ENCODE peak calls at places on chromosomes 3 and 15, in eight cellular contexts. P is body of pancreas, E is Panc1, D is neuronal stem cell, W is astrocyte, U is tibial artery, N is adrenal gland, H is GM23248. B is an unnamed sample. For H3K4me1 and H3K36me3, the result is how much of the 10 kb centered on the place peaks cover.

GRCh38 chr15:67820992-67821783 is 4.1 kb upstream of the SKOR1 start:
- DNase-seq in P (peak), E (no peak), D (no peak), W (peak), U (peak), N (peak), H (peak), B (peak)

GRCh38 chr3:54653456-54654195 is 274.2 kb downstream of the LRTM1 start:
- DNase-seq in P (no peak), E (no peak), D (no peak), W (no peak), U (no peak), N (no peak), H (no peak), B (no peak)

GRCh38 chr3:140942221-140943104 is 827 bp downstream of the SLC25A36 start:
- DNase-seq in P (peak), E (no peak), D (peak), W (peak), U (peak), N (peak), H (peak), B (peak)

GRCh38 chr15:31221936-31222515 is 104.6 kb upstream of the KLF13 start:
- DNase-seq in P (no peak), E (no peak), D (no peak), W (no peak), U (no peak), N (no peak), H (no peak), B (no peak)

GRCh38 chr15:51129513-51130197 is 34.9 kb upstream of the TNFAIP8L3 start:
- DNase-seq in P (no peak), E (no peak), D (no peak), W (no peak), U (no peak), N (no peak), H (no peak), B (no peak)

GRCh38 chr3:39638286-39638685 is 170.8 kb downstream of the MOBP start:
- DNase-seq in P (no peak), E (no peak), D (no peak), W (no peak), U (no peak), N (no peak), H (no peak), B (no peak)

GRCh38 chr3:105066106-105066839 is 300.4 kb upstream of the ALCAM start:
- DNase-seq in P (no peak), E (no peak), D (no peak), W (peak), U (no peak), N (no peak), H (no peak), B (no peak)

GRCh38 chr3:24734019-24734418 is 239.4 kb upstream of the THRB start:
- DNase-seq in P (no peak), E (no peak), D (no peak), W (no peak), U (no peak), N (no peak), H (no peak), B (no peak)

GRCh38 chr3:111577798-111578685 is 17.1 kb downstream of the ZBED2 start:
- DNase-seq in P (no peak), E (no peak), D (no peak), W (peak), U (no peak), N (no peak), H (peak), B (no peak)

GRCh38 chr3:22269827-22270226 is 518.8 kb upstream of the ZNF385D start:
- DNase-seq in P (peak), E (no peak), D (no peak), W (peak), U (peak), N (peak), H (peak), B (peak)

GRCh38 chr3:181052256-181052655 is 62.7 kb upstream of the DNAJC19 start:
- DNase-seq in P (no peak), E (no peak), D (no peak), W (peak), U (no peak), N (no peak), H (no peak), B (no peak)

GRCh38 chr15:76533995-76534394 is 197.4 kb downstream of the ISL2 start:
- DNase-seq in P (no peak), E (no peak), D (no peak), W (peak), U (no peak), N (no peak), H (no peak), B (no peak)

GRCh38 chr15:55789066-55789660 is 46.2 kb upstream of the PRTG start:
- DNase-seq in P (no peak), E (no peak), D (no peak), W (no peak), U (no peak), N (peak), H (peak), B (no peak)

GRCh38 chr15:67884514-67885225 is 44.8 kb upstream of the RNU6-1 start:
- DNase-seq in P (peak), E (no peak), D (peak), W (peak), U (peak), N (peak), H (peak), B (peak)

GRCh38 chr3:4825572-4826236 is 153.5 kb upstream of the BHLHE40 start:
- DNase-seq in P (peak), E (no peak), D (no peak), W (no peak), U (no peak), N (no peak), H (no peak), B (no peak)

GRCh38 chr3:69323941-69324340 is 61.9 kb downstream of the FRMD4B start:
- DNase-seq in P (no peak), E (no peak), D (no peak), W (no peak), U (no peak), N (no peak), H (no peak), B (no peak)

GRCh38 chr3:69324362-69325025 is 61.4 kb downstream of the FRMD4B start:
- DNase-seq in P (no peak), E (no peak), D (no peak), W (no peak), U (peak), N (no peak), H (no peak), B (no peak)

GRCh38 chr3:69322110-69322509 is 63.8 kb downstream of the FRMD4B start:
- DNase-seq in P (no peak), E (no peak), D (no peak), W (no peak), U (no peak), N (no peak), H (no peak), B (no peak)

GRCh38 chr3:69326821-69327433 is 59.0 kb downstream of the FRMD4B start:
- DNase-seq in P (no peak), E (no peak), D (no peak), W (no peak), U (no peak), N (peak), H (no peak), B (no peak)

GRCh38 chr3:69325151-69325550 is 60.7 kb downstream of the FRMD4B start:
- DNase-seq in P (no peak), E (no peak), D (no peak), W (no peak), U (no peak), N (no peak), H (no peak), B (no peak)
- H3K4me1 ChIP-seq in P (under half), E (under half), D (under half), W (under half), U (under half), N (under half), H (under half), B (under half)

GRCh38 chr3:52089691-52090090 is 33.3 kb upstream of the DUSP7 start:
- DNase-seq in P (no peak), E (no peak), D (no peak), W (no peak), U (no peak), N (no peak), H (no peak), B (no peak)

GRCh38 chr3:52092291-52092660 is 35.9 kb upstream of the DUSP7 start:
- DNase-seq in P (no peak), E (no peak), D (no peak), W (no peak), U (no peak), N (no peak), H (no peak), B (no peak)

GRCh38 chr3:52091566-52092290 is 35.4 kb upstream of the DUSP7 start:
- DNase-seq in P (no peak), E (no peak), D (no peak), W (no peak), U (peak), N (no peak), H (peak), B (no peak)

GRCh38 chr3:52090131-52090548 is 33.8 kb upstream of the DUSP7 start:
- DNase-seq in P (no peak), E (no peak), D (no peak), W (peak), U (peak), N (peak), H (peak), B (no peak)

GRCh38 chr3:52090620-52091468 is 34.5 kb upstream of the DUSP7 start:
- DNase-seq in P (no peak), E (no peak), D (peak), W (no peak), U (no peak), N (no peak), H (no peak), B (peak)
- H3K36me3 ChIP-seq in P (under half), E (under half), D (under half), W (under half), U (under half), N (under half), H (under half), B (under half)

DNA sequence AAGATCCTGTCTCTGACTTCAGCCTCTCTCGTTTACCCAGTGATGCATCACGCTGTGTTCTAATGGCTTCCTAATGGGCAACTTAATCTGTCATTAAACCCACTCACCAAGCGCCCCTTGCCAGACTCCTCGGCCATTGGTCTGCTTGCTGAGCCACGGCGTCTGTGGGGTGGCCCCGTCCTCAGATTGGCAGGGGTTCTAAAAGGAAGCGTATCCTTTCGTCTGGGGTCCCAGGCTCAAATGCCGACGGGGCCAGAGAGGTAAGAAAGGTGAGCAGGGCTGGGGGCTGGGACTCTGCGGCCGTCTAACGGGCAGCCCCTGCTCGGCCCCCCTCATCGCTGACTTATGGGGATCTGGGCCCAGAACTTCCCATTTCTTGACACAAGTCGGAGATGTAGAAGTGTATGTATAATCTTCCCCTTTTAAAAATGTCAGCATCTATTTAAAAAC is 315.1 kb upstream of the PROK2 start:
- DNase-seq in P (no peak), E (no peak), D (no peak), W (no peak), U (no peak), N (no peak), H (no peak), B (no peak)
- H3K4me1 ChIP-seq in P (under half), E (under half), D (under half), W (under half), U (under half), N (under half), H (under half), B (under half)

GRCh38 chr15:39108021-39108420 is 472.9 kb upstream of the THBS1 start:
- DNase-seq in P (no peak), E (no peak), D (no peak), W (no peak), U (no peak), N (no peak), H (peak), B (no peak)
- H3K36me3 ChIP-seq in P (under half), E (under half), D (under half), W (under half), U (under half), N (under half), H (under half), B (under half)

GRCh38 chr3:52684184-52684583 is 1.5 kb downstream of the PBRM1 start:
- DNase-seq in P (no peak), E (no peak), D (no peak), W (no peak), U (no peak), N (no peak), H (no peak), B (no peak)
- H3K4me1 ChIP-seq in P (half or more), E (under half), D (under half), W (under half), U (under half), N (under half), H (half or more), B (under half)

GRCh38 chr15:35308802-35309201 is 223.7 kb upstream of the NANOGP8 start:
- DNase-seq in P (no peak), E (no peak), D (no peak), W (peak), U (peak), N (no peak), H (peak), B (no peak)
- H3K36me3 ChIP-seq in P (under half), E (under half), D (under half), W (under half), U (under half), N (under half), H (under half), B (under half)

GRCh38 chr15:38071211-38071972 is 137.0 kb downstream of the TMCO5A start:
- DNase-seq in P (no peak), E (no peak), D (no peak), W (no peak), U (no peak), N (no peak), H (peak), B (no peak)

GRCh38 chr15:38069001-38069400 is 134.6 kb downstream of the TMCO5A start:
- DNase-seq in P (no peak), E (no peak), D (no peak), W (peak), U (no peak), N (peak), H (peak), B (no peak)

GRCh38 chr15:38069506-38069905 is 135.1 kb downstream of the TMCO5A start:
- DNase-seq in P (peak), E (no peak), D (no peak), W (peak), U (peak), N (no peak), H (peak), B (peak)

GRCh38 chr15:38072007-38072506 is 137.6 kb downstream of the TMCO5A start:
- DNase-seq in P (no peak), E (no peak), D (no peak), W (no peak), U (no peak), N (peak), H (no peak), B (no peak)

DNA sequence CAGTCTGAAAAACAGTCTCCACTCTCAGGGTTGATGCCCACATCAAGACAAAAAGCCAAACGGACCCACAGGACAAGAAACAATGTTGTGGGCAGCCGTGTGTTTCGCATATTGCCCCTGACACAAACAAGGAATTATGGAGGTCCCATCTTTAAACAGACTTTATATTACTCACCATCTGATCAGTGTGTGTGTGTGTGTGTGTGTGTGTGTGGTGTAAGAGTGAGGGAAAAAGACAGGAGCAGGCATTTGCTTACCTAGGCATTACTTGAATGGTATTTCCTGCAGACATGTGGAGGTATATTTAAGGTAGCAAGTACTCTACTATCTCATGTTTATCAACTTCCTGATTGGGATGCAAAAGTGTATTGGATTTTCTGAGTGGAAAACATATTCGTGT is 136.3 kb downstream of the TMCO5A start:
- DNase-seq in P (no peak), E (no peak), D (no peak), W (no peak), U (no peak), N (no peak), H (no peak), B (no peak)
- H3K4me1 ChIP-seq in P (under half), E (under half), D (half or more), W (under half), U (under half), N (under half), H (under half), B (under half)

B was measured in ovary.